ENCODE peak calls at places on chromosomes 7 and 10, in nine cellular contexts. W is RWPE1, C is retina, U is dorsolateral prefrontal cortex, D is osteocyte, S is cardiac septum, X is thoracic aorta, H is NCI-H2081, K is lung. R is an unnamed sample.

GRCh38 chr7:90594791-90595317 is 1.3 kb upstream of the CDK14 start:
- DNase-seq in W (peak), C (peak), U (no peak), D (no peak), S (no peak), X (peak), H (peak), K (peak), R (no peak)

GRCh38 chr7:93185303-93186027 is 37.3 kb upstream of the SAMD9L start:
- DNase-seq in W (peak), C (no peak), U (no peak), D (no peak), S (no peak), X (no peak), H (no peak), K (no peak), R (no peak)

GRCh38 chr10:96376483-96376882 is 17.7 kb upstream of the OPALIN start:
- DNase-seq in W (no peak), C (no peak), U (no peak), D (no peak), S (peak), X (no peak), H (no peak), K (no peak), R (no peak)

GRCh38 chr7:95004618-95005282 is 97.4 kb downstream of the PPP1R9A start:
- DNase-seq in W (no peak), C (no peak), U (no peak), D (no peak), S (no peak), X (no peak), H (peak), K (no peak), R (peak)

GRCh38 chr7:35695628-35695888 is 623 bp upstream of the HERPUD2 start:
- DNase-seq in W (no peak), C (no peak), U (no peak), D (no peak), S (no peak), X (no peak), H (no peak), K (no peak), R (no peak)

GRCh38 chr7:108846471-108846870 is 276.8 kb downstream of the DNAJB9 start:
- DNase-seq in W (no peak), C (no peak), U (no peak), D (no peak), S (no peak), X (no peak), H (no peak), K (no peak), R (no peak)

GRCh38 chr10:70685461-70685911 is 13.2 kb downstream of the ADAMTS14 start:
- DNase-seq in W (no peak), C (no peak), U (no peak), D (no peak), S (no peak), X (no peak), H (no peak), K (no peak), R (no peak)

GRCh38 chr10:123496336-123496735 is 169.8 kb upstream of the GPR26 start:
- DNase-seq in W (no peak), C (no peak), U (no peak), D (no peak), S (no peak), X (no peak), H (peak), K (no peak), R (peak)

GRCh38 chr10:50740351-50740688 is 584 bp downstream of the ASAH2B start:
- DNase-seq in W (peak), C (no peak), U (no peak), D (no peak), S (no peak), X (no peak), H (peak), K (no peak), R (peak)

GRCh38 chr10:84469470-84469869 is 141.1 kb downstream of the CCSER2 start:
- DNase-seq in W (peak), C (no peak), U (no peak), D (no peak), S (no peak), X (no peak), H (no peak), K (no peak), R (no peak)

GRCh38 chr7:158267737-158268435 is 319.7 kb downstream of the PTPRN2 start:
- DNase-seq in W (no peak), C (no peak), U (no peak), D (peak), S (peak), X (no peak), H (no peak), K (no peak), R (no peak)

GRCh38 chr7:14690075-14690474 is 212.5 kb downstream of the DGKB start:
- DNase-seq in W (no peak), C (no peak), U (no peak), D (no peak), S (no peak), X (no peak), H (no peak), K (no peak), R (no peak)

GRCh38 chr7:83547526-83547925 is 101.4 kb downstream of the SEMA3E start:
- DNase-seq in W (peak), C (no peak), U (no peak), D (no peak), S (no peak), X (no peak), H (peak), K (peak), R (peak)

GRCh38 chr10:3426190-3426845 is 253.7 kb upstream of the PITRM1 start:
- DNase-seq in W (peak), C (no peak), U (no peak), D (no peak), S (no peak), X (no peak), H (no peak), K (no peak), R (no peak)

GRCh38 chr10:4947635-4948596 is 15.3 kb upstream of the AKR1C1 start:
- DNase-seq in W (peak), C (no peak), U (no peak), D (no peak), S (no peak), X (no peak), H (no peak), K (no peak), R (no peak)

GRCh38 chr10:70740441-70741288 is 44.5 kb downstream of the TBATA start:
- DNase-seq in W (no peak), C (no peak), U (no peak), D (no peak), S (no peak), X (no peak), H (no peak), K (no peak), R (no peak)

GRCh38 chr7:156470399-156471320 is 169.9 kb upstream of the RNF32 start:
- DNase-seq in W (no peak), C (no peak), U (no peak), D (peak), S (peak), X (no peak), H (no peak), K (no peak), R (no peak)

GRCh38 chr10:13837966-13838365 is 251.2 kb downstream of the PRPF18 start:
- DNase-seq in W (no peak), C (no peak), U (no peak), D (no peak), S (peak), X (no peak), H (no peak), K (no peak), R (no peak)

GRCh38 chr7:11620822-11621395 is 211.1 kb downstream of the THSD7A start:
- DNase-seq in W (no peak), C (no peak), U (no peak), D (no peak), S (no peak), X (no peak), H (no peak), K (no peak), R (no peak)

GRCh38 chr10:74586088-74586585 is 240.3 kb upstream of the KAT6B start:
- DNase-seq in W (no peak), C (no peak), U (no peak), D (no peak), S (no peak), X (no peak), H (peak), K (no peak), R (peak)

R was measured in NCI-H1105 treated with DMSO at 0.1 percent for 48 hours.